ENCODE peak calls at places on chromosomes 5 and 9, in seven cellular contexts. M is trophoblast cell, I is tibial artery, E is left ventricle myocardium inferior, G is hepatocyte, S is HCT116, V is brain microvascular endothelial cell. N is an unnamed sample.

GRCh38 chr5:159817262-159818029 is 98.8 kb upstream of the ADRA1B start:
- DNase-seq in M (peak; percentile 65), I (no peak), E (no peak), G (no peak), S (no peak), V (no peak), N (no peak)

GRCh38 chr9:108687360-108687981 is 168.3 kb downstream of the ACTL7B start:
- DNase-seq in M (peak; percentile 91), I (no peak), E (no peak), G (peak; percentile 48), S (no peak), V (peak; percentile 38), N (no peak)

GRCh38 chr5:133744030-133744645 is 131.8 kb upstream of the FSTL4 start:
- DNase-seq in M (no peak), I (no peak), E (no peak), G (no peak), S (no peak), V (no peak), N (no peak)

GRCh38 chr9:6703898-6704639 is 53.7 kb upstream of the KDM4C start:
- DNase-seq in M (peak; percentile 92), I (peak; percentile 85), E (peak; percentile 89), G (peak; percentile 88), S (no peak), V (peak; percentile 62), N (peak; percentile 95)

GRCh38 chr9:126587187-126588185 is 26.2 kb upstream of the LMX1B start:
- DNase-seq in M (no peak), I (no peak), E (peak; percentile 83), G (peak; percentile 70), S (no peak), V (peak; percentile 29), N (no peak)

GRCh38 chr5:27818888-27819287 is 780.5 kb upstream of the CDH9 start:
- DNase-seq in M (no peak), I (no peak), E (no peak), G (no peak), S (no peak), V (no peak), N (no peak)

GRCh38 chr9:75588808-75589207 is 301.7 kb upstream of the PCSK5 start:
- DNase-seq in M (no peak), I (no peak), E (no peak), G (no peak), S (no peak), V (no peak), N (peak; percentile 75)

GRCh38 chr5:80399553-80400239 is 8.2 kb upstream of the ZFYVE16 start:
- DNase-seq in M (no peak), I (no peak), E (no peak), G (no peak), S (no peak), V (peak; percentile 2), N (peak; percentile 78)

GRCh38 chr5:154368041-154368800 is 77.6 kb upstream of the SAP30L start:
- DNase-seq in M (peak; percentile 61), I (peak; percentile 72), E (no peak), G (peak; percentile 61), S (peak; percentile 89), V (peak; percentile 96), N (no peak)

GRCh38 chr9:126606483-126606870 is 7.3 kb upstream of the LMX1B start:
- DNase-seq in M (no peak), I (no peak), E (no peak), G (no peak), S (no peak), V (no peak), N (no peak)

GRCh38 chr5:135458921-135459331 is 6.8 kb upstream of the TIFAB start:
- DNase-seq in M (no peak), I (peak; percentile 72), E (no peak), G (no peak), S (peak; percentile 7), V (no peak), N (no peak)

GRCh38 chr5:147949711-147950573 is 43.6 kb upstream of the C5orf46 start:
- DNase-seq in M (peak; percentile 63), I (no peak), E (no peak), G (peak; percentile 66), S (peak; percentile 33), V (no peak), N (peak; percentile 80)

GRCh38 chr5:89083791-89084190 is 200.8 kb upstream of the MEF2C start:
- DNase-seq in M (no peak), I (no peak), E (no peak), G (no peak), S (no peak), V (peak; percentile 14), N (no peak)

GRCh38 chr9:37429441-37430285 is 7.2 kb downstream of the GRHPR start:
- DNase-seq in M (no peak), I (peak; percentile 63), E (no peak), G (no peak), S (no peak), V (no peak), N (no peak)

GRCh38 chr5:7881816-7882215 is 12.9 kb downstream of the MTRR start:
- DNase-seq in M (no peak), I (no peak), E (no peak), G (no peak), S (no peak), V (no peak), N (no peak)

GRCh38 chr5:19802686-19803085 is 185.3 kb downstream of the CDH18 start:
- DNase-seq in M (no peak), I (no peak), E (no peak), G (no peak), S (no peak), V (no peak), N (no peak)

DNA sequence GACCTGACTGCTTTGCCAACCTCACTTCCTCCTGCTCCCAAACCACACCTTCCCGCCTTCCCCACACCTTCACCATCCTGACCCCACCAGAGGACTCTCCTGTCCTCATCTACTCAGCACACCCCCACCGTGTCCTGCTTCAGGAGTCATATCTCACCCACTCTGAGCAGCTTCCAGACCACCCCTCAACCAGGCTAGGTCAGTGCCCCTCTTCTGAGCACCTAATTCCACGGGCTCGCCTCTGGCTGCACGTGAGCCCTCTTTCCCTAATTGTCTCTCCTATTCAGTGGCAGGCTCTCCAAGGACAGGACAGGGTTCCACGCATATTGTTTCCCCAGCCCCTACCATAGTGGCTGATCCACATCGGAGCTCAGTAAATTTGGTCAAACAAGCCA is 4.3 kb downstream of the ANKS6 start:
- DNase-seq in M (no peak), I (no peak), E (no peak), G (no peak), S (no peak), V (no peak), N (no peak)
- H3K27ac ChIP-seq in M (no peak overlapping the region), I (no peak overlapping the region), E (no peak overlapping the region), G (no peak overlapping the region), S (no peak overlapping the region), V (no peak overlapping the region), N (no peak overlapping the region)

DNA sequence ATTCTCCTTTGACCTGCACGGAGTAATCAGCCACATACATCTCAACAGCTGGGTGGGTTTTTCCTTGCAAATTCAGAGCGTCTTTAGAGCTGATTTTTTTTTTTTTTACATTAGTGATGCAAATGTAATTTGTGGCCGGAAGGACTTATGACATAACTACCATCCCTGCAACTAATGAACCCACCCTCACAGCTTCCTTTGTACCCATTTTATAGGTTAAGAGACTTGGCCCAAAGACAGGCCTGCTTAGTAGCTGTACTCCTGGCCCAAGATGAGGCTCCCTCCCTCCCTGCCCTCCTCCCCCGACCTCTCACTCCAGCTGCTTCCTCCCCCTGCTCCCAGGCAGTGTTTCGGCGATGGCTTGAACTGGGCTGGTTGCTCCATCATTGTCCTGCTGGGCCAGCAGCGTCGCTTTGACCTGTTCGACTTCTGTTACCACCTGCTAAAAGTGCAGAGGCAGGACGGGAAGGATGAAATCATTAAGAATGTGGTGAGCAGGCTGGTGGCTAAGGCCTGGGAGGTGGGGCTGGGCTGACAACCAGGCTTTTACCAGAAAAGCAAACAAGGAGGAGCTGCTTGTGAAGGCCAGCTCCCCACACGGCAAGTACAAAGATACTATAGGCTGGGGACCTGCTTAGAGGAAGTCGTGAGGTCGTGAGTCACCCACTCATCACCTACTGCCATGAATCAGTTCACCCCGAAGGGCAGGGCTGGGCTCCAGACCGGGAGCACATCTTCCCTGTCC is 69.7 kb upstream of the NIPAL4 start:
- DNase-seq in M (no peak), I (no peak), E (no peak), G (peak; percentile 79), S (peak; percentile 97), V (peak; percentile 89), N (peak; percentile 64)
- H3K27ac ChIP-seq in M (peak overlapping the region; percentile 74), I (peak overlapping the region; percentile 60), E (no peak overlapping the region), G (peak overlapping the region; percentile 79), S (peak overlapping the region; percentile 67), V (peak overlapping the region; percentile 32), N (no peak overlapping the region)

GRCh38 chr9:134985451-134985850 is 67.7 kb upstream of the FCN1 start:
- DNase-seq in M (no peak), I (peak; percentile 19), E (no peak), G (no peak), S (no peak), V (no peak), N (no peak)
- H3K27ac ChIP-seq in M (no peak overlapping the region), I (no peak overlapping the region), E (no peak overlapping the region), G (no peak overlapping the region), S (no peak overlapping the region), V (no peak overlapping the region), N (no peak overlapping the region)

GRCh38 chr5:172911628-172911880 is 47.7 kb upstream of the RPL26L1 start:
- DNase-seq in M (no peak), I (no peak), E (no peak), G (no peak), S (no peak), V (no peak), N (no peak)
- H3K27ac ChIP-seq in M (no peak overlapping the region), I (peak overlapping the region; percentile 72), E (peak overlapping the region; percentile 71), G (peak overlapping the region; percentile 54), S (no peak overlapping the region), V (peak overlapping the region; percentile 98), N (no peak overlapping the region)

DNA sequence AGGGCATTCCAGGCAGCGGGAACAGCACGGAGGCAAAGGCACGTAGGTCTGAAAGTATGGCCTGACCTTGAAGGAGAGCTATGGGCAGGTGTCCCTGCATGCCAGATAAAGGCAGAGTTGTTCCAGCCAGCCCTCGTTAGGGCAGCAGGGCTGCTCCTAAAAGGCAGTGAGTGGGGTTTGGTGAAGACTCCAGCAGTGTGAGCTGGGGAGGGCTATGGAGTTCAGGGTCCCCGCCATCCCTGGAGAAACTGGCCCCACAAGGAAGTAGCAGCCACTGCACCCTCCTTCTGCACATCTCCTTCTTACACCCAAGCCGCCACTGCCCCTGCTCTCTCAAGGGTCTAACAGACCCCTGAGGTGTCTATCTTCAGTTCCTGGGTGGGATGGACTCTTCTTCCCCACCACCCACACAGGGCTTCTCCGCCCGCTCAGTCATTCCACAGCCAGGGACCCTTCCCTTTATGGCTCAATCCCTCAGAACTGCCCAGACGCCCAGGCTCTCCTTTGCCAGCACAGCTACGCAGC is 1.4 kb downstream of the AKNA start:
- DNase-seq in M (no peak), I (no peak), E (no peak), G (no peak), S (no peak), V (no peak), N (peak; percentile 56)
- H3K27ac ChIP-seq in M (no peak overlapping the region), I (peak overlapping the region; percentile 94), E (peak overlapping the region; percentile 89), G (peak overlapping the region; percentile 92), S (no peak overlapping the region), V (no peak overlapping the region), N (peak overlapping the region; percentile 97)

DNA sequence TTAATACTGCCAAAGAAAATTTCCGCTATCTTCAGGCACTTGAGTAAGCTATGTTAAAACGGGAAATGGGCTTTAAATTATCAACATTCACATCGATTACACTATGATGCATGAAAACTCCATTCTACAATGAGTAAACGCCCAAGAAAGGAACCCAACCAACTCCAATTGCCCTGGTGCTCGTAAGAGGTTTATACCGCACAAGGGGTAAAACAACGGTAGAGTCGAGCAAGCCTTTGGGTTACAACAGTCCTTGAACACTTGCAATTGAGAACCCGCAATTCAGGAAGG is 988 bp downstream of the AGTPBP1 start:
- DNase-seq in M (no peak), I (no peak), E (no peak), G (no peak), S (no peak), V (peak; percentile 24), N (no peak)
- H3K27ac ChIP-seq in M (no peak overlapping the region), I (peak overlapping the region; percentile 73), E (peak overlapping the region; percentile 87), G (peak overlapping the region; percentile 96), S (peak overlapping the region; percentile 60), V (no peak overlapping the region), N (no peak overlapping the region)